ENCODE peak calls at places on chromosome 12, in six cellular contexts. One of them, this sample, is unnamed.

GRCh38 chr12:38389581-38389980 is 73.0 kb downstream of the ALG10B start:
- DNase-seq in endothelial cell of umbilical vein: no peak
- DNase-seq in A549: no peak
- DNase-seq in NB4: no peak
- DNase-seq in K562: no peak
- DNase-seq in GM12878: no peak
- DNase-seq in this sample: no peak

GRCh38 chr12:131773582-131774221 is 54.5 kb upstream of the MMP17 start:
- DNase-seq in A549: no peak
- DNase-seq in NB4: no peak
- DNase-seq in endothelial cell of umbilical vein: no peak
- DNase-seq in GM12878: peak
- DNase-seq in K562: no peak
- DNase-seq in this sample: no peak

GRCh38 chr12:53005215-53005985 is 856 bp upstream of the EIF4B start:
- DNase-seq in endothelial cell of umbilical vein: no peak
- DNase-seq in GM12878: no peak
- DNase-seq in K562: no peak
- DNase-seq in A549: no peak
- DNase-seq in NB4: peak
- DNase-seq in this sample: no peak

GRCh38 chr12:92784795-92785562 is 82.2 kb downstream of the PLEKHG7 start:
- DNase-seq in NB4: peak
- DNase-seq in endothelial cell of umbilical vein: peak
- DNase-seq in GM12878: peak
- DNase-seq in A549: peak
- DNase-seq in K562: peak
- DNase-seq in this sample: peak

GRCh38 chr12:26791328-26791791 is 41.6 kb downstream of the ITPR2 start:
- DNase-seq in A549: no peak
- DNase-seq in K562: no peak
- DNase-seq in GM12878: peak
- DNase-seq in NB4: peak
- DNase-seq in endothelial cell of umbilical vein: no peak
- DNase-seq in this sample: no peak

GRCh38 chr12:91951571-91951970 is 194.1 kb downstream of the BTG1 start:
- DNase-seq in GM12878: no peak
- DNase-seq in A549: peak
- DNase-seq in NB4: no peak
- DNase-seq in K562: no peak
- DNase-seq in endothelial cell of umbilical vein: no peak
- DNase-seq in this sample: no peak

GRCh38 chr12:121222847-121223246 is 12.9 kb downstream of the P2RX4 start:
- DNase-seq in NB4: no peak
- DNase-seq in K562: no peak
- DNase-seq in endothelial cell of umbilical vein: no peak
- DNase-seq in GM12878: no peak
- DNase-seq in A549: no peak
- DNase-seq in this sample: no peak

GRCh38 chr12:90858261-90858660 is 96.7 kb downstream of the CCER1 start:
- DNase-seq in K562: no peak
- DNase-seq in A549: no peak
- DNase-seq in NB4: no peak
- DNase-seq in endothelial cell of umbilical vein: peak
- DNase-seq in GM12878: no peak
- DNase-seq in this sample: peak

GRCh38 chr12:18720690-18721089 is 17.1 kb downstream of the PLCZ1 start:
- DNase-seq in K562: no peak
- DNase-seq in endothelial cell of umbilical vein: no peak
- DNase-seq in NB4: no peak
- DNase-seq in GM12878: no peak
- DNase-seq in A549: no peak
- DNase-seq in this sample: no peak

GRCh38 chr12:132171293-132171967 is 27.2 kb downstream of the NOC4L start:
- DNase-seq in endothelial cell of umbilical vein: no peak
- DNase-seq in NB4: no peak
- DNase-seq in GM12878: no peak
- DNase-seq in K562: no peak
- DNase-seq in A549: no peak
- DNase-seq in this sample: no peak

GRCh38 chr12:124727922-124728321 is 135.7 kb downstream of the SCARB1 start:
- DNase-seq in endothelial cell of umbilical vein: no peak
- DNase-seq in NB4: peak
- DNase-seq in K562: no peak
- DNase-seq in A549: no peak
- DNase-seq in GM12878: no peak
- DNase-seq in this sample: no peak

GRCh38 chr12:16327963-16328362 is 19.5 kb upstream of the MGST1 start:
- DNase-seq in K562: no peak
- DNase-seq in endothelial cell of umbilical vein: no peak
- DNase-seq in NB4: no peak
- DNase-seq in A549: no peak
- DNase-seq in GM12878: no peak
- DNase-seq in this sample: no peak

GRCh38 chr12:10211101-10211974 is 1.3 kb upstream of the GABARAPL1 start:
- DNase-seq in GM12878: no peak
- DNase-seq in NB4: no peak
- DNase-seq in A549: no peak
- DNase-seq in endothelial cell of umbilical vein: no peak
- DNase-seq in K562: no peak
- DNase-seq in this sample: no peak

GRCh38 chr12:87140257-87140656 is 884.1 kb upstream of the MGAT4C start:
- DNase-seq in K562: no peak
- DNase-seq in A549: no peak
- DNase-seq in endothelial cell of umbilical vein: no peak
- DNase-seq in GM12878: no peak
- DNase-seq in NB4: no peak
- DNase-seq in this sample: no peak

GRCh38 chr12:117321572-117321971 is 39.9 kb downstream of the NOS1 start:
- DNase-seq in K562: no peak
- DNase-seq in endothelial cell of umbilical vein: no peak
- DNase-seq in GM12878: no peak
- DNase-seq in A549: no peak
- DNase-seq in NB4: peak
- DNase-seq in this sample: no peak

GRCh38 chr12:48021485-48022179 is 17.4 kb upstream of the COL2A1 start:
- DNase-seq in endothelial cell of umbilical vein: no peak
- DNase-seq in GM12878: no peak
- DNase-seq in NB4: no peak
- DNase-seq in A549: no peak
- DNase-seq in K562: no peak
- DNase-seq in this sample: no peak

GRCh38 chr12:94938583-94938982 is 64.9 kb downstream of the NDUFA12 start:
- DNase-seq in K562: no peak
- DNase-seq in endothelial cell of umbilical vein: no peak
- DNase-seq in NB4: peak
- DNase-seq in GM12878: no peak
- DNase-seq in A549: no peak
- DNase-seq in this sample: no peak

GRCh38 chr12:6375269-6376078 is at the start of gene SCNN1A:
- DNase-seq in GM12878: no peak
- DNase-seq in A549: no peak
- DNase-seq in NB4: no peak
- DNase-seq in K562: no peak
- DNase-seq in endothelial cell of umbilical vein: no peak
- DNase-seq in this sample: no peak

GRCh38 chr12:95882080-95882479 is 23.3 kb downstream of the SNRPF start:
- DNase-seq in NB4: no peak
- DNase-seq in endothelial cell of umbilical vein: no peak
- DNase-seq in A549: no peak
- DNase-seq in K562: no peak
- DNase-seq in GM12878: no peak
- DNase-seq in this sample: no peak

GRCh38 chr12:481422-481821 is 21.7 kb downstream of the B4GALNT3 start:
- DNase-seq in endothelial cell of umbilical vein: no peak
- DNase-seq in K562: no peak
- DNase-seq in NB4: peak
- DNase-seq in A549: no peak
- DNase-seq in GM12878: no peak
- DNase-seq in this sample: peak
- TF ChIP-seq MYC in endothelial cell of umbilical vein: no peak
- TF ChIP-seq MYC in K562: no peak
- TF ChIP-seq MYC in NB4: no peak
- TF ChIP-seq MYC in A549: no peak
- TF ChIP-seq MYC in GM12878: no peak
- TF ChIP-seq MYC in this sample: no peak

DNA sequence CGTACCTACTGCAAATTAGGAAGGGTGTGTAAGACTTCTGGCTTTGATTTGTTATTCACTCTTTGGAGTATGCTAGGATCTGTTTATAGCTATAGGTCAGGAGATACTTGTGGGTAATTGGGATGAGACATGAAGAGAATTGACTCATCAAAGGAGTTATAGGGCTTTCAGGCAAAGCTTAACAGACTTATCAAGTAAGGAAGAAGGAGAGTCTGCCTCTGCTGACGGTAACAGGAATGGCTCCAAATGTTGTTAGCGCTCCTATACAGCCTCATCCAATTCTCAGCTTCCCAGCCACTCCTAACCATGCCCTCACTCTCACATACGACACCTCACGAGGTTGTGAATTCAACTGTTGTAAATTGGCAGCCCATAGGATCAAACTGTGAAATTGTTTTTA is 140.5 kb downstream of the KCNA5 start:
- DNase-seq in K562: no peak
- DNase-seq in GM12878: no peak
- DNase-seq in NB4: no peak
- DNase-seq in A549: no peak
- DNase-seq in endothelial cell of umbilical vein: no peak
- DNase-seq in this sample: no peak
- TF ChIP-seq MYC in K562: no peak
- TF ChIP-seq MYC in GM12878: no peak
- TF ChIP-seq MYC in NB4: no peak
- TF ChIP-seq MYC in A549: no peak
- TF ChIP-seq MYC in endothelial cell of umbilical vein: no peak
- TF ChIP-seq MYC in this sample: no peak

GRCh38 chr12:57632898-57633825 is at the start of gene B4GALNT1:
- DNase-seq in endothelial cell of umbilical vein: peak
- DNase-seq in NB4: peak
- DNase-seq in A549: peak
- DNase-seq in GM12878: no peak
- DNase-seq in K562: peak
- DNase-seq in this sample: no peak
- TF ChIP-seq MYC in endothelial cell of umbilical vein: no peak
- TF ChIP-seq MYC in NB4: peak
- TF ChIP-seq MYC in A549: no peak
- TF ChIP-seq MYC in GM12878: no peak
- TF ChIP-seq MYC in K562: peak
- TF ChIP-seq MYC in this sample: peak

DNA sequence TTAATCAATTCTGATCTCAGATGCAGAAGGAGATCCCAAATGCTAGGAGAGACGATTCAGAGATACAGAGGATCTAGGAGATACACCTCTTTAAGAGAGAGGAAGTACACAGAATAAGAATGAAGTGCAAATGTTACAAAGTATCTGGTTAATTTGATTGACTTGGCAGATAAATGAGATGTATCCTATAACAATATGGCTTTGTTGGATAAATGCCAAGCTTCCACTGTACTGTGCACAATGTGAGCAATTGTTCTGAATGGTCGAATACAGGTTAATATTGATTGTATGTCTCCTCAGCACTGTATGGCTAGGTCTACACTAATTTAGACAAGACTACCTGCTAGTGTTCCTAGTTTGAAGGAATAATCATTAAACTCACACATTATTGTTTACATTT is 119.6 kb upstream of the PTPRB start:
- DNase-seq in A549: no peak
- DNase-seq in endothelial cell of umbilical vein: no peak
- DNase-seq in GM12878: no peak
- DNase-seq in K562: no peak
- DNase-seq in NB4: no peak
- DNase-seq in this sample: no peak
- TF ChIP-seq MYC in A549: no peak
- TF ChIP-seq MYC in endothelial cell of umbilical vein: no peak
- TF ChIP-seq MYC in GM12878: no peak
- TF ChIP-seq MYC in K562: no peak
- TF ChIP-seq MYC in NB4: no peak
- TF ChIP-seq MYC in this sample: no peak

GRCh38 chr12:103884316-103884715 is 43.3 kb upstream of the NT5DC3 start:
- DNase-seq in K562: peak
- DNase-seq in A549: no peak
- DNase-seq in endothelial cell of umbilical vein: peak
- DNase-seq in GM12878: no peak
- DNase-seq in NB4: peak
- DNase-seq in this sample: no peak
- TF ChIP-seq MYC in K562: no peak
- TF ChIP-seq MYC in A549: no peak
- TF ChIP-seq MYC in endothelial cell of umbilical vein: no peak
- TF ChIP-seq MYC in GM12878: no peak
- TF ChIP-seq MYC in NB4: no peak
- TF ChIP-seq MYC in this sample: no peak